ENCODE peak calls at places on chromosomes 13 and 19, in seven cellular contexts. P, C, T, R, F, U and Z are unnamed samples.

GRCh38 chr19:44529541-44529940 is at the start of gene CEACAM20:
- DNase-seq in P (no peak), T (no peak), C (no peak), F (no peak), U (no peak), R (no peak), Z (no peak)

GRCh38 chr13:79869326-79869725 is 388.4 kb downstream of the NDFIP2 start:
- DNase-seq in R (no peak), T (no peak), C (no peak), U (no peak), P (peak; percentile 46), F (no peak), Z (no peak)

GRCh38 chr13:54890976-54891375 is 1862.4 kb downstream of the OLFM4 start:
- DNase-seq in R (no peak), F (no peak), C (no peak), U (no peak), T (no peak), P (no peak), Z (no peak)

GRCh38 chr13:87123987-87124784 is 547.0 kb upstream of the SLITRK5 start:
- DNase-seq in C (no peak), U (peak; percentile 59), F (peak; percentile 86), P (peak; percentile 96), T (no peak), R (peak; percentile 99), Z (peak; percentile 96)

GRCh38 chr19:55647732-55648656 is at the start of gene CCDC106:
- DNase-seq in C (peak; percentile 57), F (no peak), P (no peak), T (peak; percentile 85), R (no peak), U (peak; percentile 90), Z (no peak)

GRCh38 chr19:14505488-14506239 is 9.7 kb upstream of the GIPC1 start:
- DNase-seq in U (peak; percentile 70), C (peak; percentile 73), T (no peak), R (peak; percentile 89), F (no peak), P (peak; percentile 90), Z (no peak)

GRCh38 chr19:44585371-44586141 is 27.8 kb upstream of the IGSF23 start:
- DNase-seq in U (no peak), T (no peak), P (peak; percentile 46), C (no peak), F (peak; percentile 1), R (peak; percentile 53), Z (no peak)

GRCh38 chr19:12789098-12789903 is 2.0 kb upstream of the JUNB start:
- DNase-seq in F (peak; percentile 13), T (no peak), C (no peak), P (no peak), R (peak; percentile 63), U (peak; percentile 72), Z (no peak)

GRCh38 chr13:71148391-71148790 is 718.6 kb downstream of the DACH1 start:
- DNase-seq in C (no peak), P (no peak), F (no peak), U (peak; percentile 72), T (no peak), R (no peak), Z (no peak)

GRCh38 chr13:40668335-40668734 is 1.9 kb upstream of the FOXO1 start:
- DNase-seq in U (peak; percentile 58), T (no peak), C (peak; percentile 22), F (no peak), P (no peak), R (no peak), Z (no peak)

GRCh38 chr13:26787961-26788360 is 27.4 kb upstream of the GPR12 start:
- DNase-seq in C (no peak), R (no peak), P (no peak), T (no peak), F (no peak), U (no peak), Z (no peak)

GRCh38 chr19:5152013-5152763 is 183.3 kb downstream of the KDM4B start:
- DNase-seq in P (no peak), T (no peak), C (no peak), R (no peak), U (no peak), F (no peak), Z (no peak)

GRCh38 chr13:113545455-113545930 is 39.1 kb upstream of the TFDP1 start:
- DNase-seq in F (no peak), U (no peak), P (no peak), R (no peak), C (no peak), T (no peak), Z (no peak)

GRCh38 chr19:4012092-4012974 is 4.8 kb downstream of the PIAS4 start:
- DNase-seq in C (no peak), R (no peak), U (no peak), T (no peak), P (no peak), F (no peak), Z (no peak)

GRCh38 chr19:34336781-34337271 is 28.2 kb upstream of the GPI start:
- DNase-seq in P (peak; percentile 37), U (peak; percentile 56), C (peak; percentile 49), T (no peak), F (no peak), R (peak; percentile 52), Z (no peak)

GRCh38 chr13:29550589-29550988 is 44.9 kb downstream of the SLC7A1 start:
- DNase-seq in T (no peak), U (no peak), R (no peak), F (no peak), C (no peak), P (no peak), Z (no peak)

GRCh38 chr19:6038634-6039405 is 60.9 kb upstream of the RANBP3 start:
- DNase-seq in C (no peak), F (no peak), R (no peak), T (no peak), P (peak; percentile 81), U (no peak), Z (no peak)

GRCh38 chr13:26558074-26558805 is 757 bp downstream of the WASF3 start:
- DNase-seq in T (peak; percentile 9), R (peak; percentile 20), F (no peak), U (peak; percentile 70), P (no peak), C (no peak), Z (no peak)

GRCh38 chr19:49114630-49115363 is 627 bp downstream of the LIN7B start:
- DNase-seq in U (peak; percentile 93), R (no peak), C (peak; percentile 66), T (peak; percentile 62), F (no peak), P (no peak), Z (no peak)

GRCh38 chr19:17394891-17395415 is 957 bp upstream of the CCDC194 start:
- DNase-seq in P (peak; percentile 29), T (no peak), U (peak; percentile 72), C (peak; percentile 76), R (peak; percentile 71), F (peak; percentile 66), Z (no peak)

GRCh38 chr13:100269837-100270236 is 180.9 kb downstream of the PCCA start:
- DNase-seq in T (peak; percentile 64), U (no peak), P (peak; percentile 51), R (peak; percentile 75), F (no peak), C (no peak), Z (no peak)

GRCh38 chr13:25819856-25820530 is 231.8 kb downstream of the SHISA2 start:
- DNase-seq in F (no peak), T (no peak), C (no peak), R (no peak), U (no peak), P (no peak), Z (no peak)

GRCh38 chr19:11767633-11768133 is 883 bp downstream of the ZNF441 start:
- DNase-seq in C (peak; percentile 21), P (peak; percentile 10), T (peak; percentile 39), U (peak; percentile 43), R (peak; percentile 14), F (no peak), Z (no peak)

GRCh38 chr13:39148513-39148961 is 110.3 kb downstream of the NHLRC3 start:
- DNase-seq in P (peak; percentile 94), F (no peak), T (no peak), C (no peak), R (peak; percentile 94), U (peak; percentile 25), Z (no peak)

GRCh38 chr19:54882758-54883157 is 8.7 kb downstream of the FCAR start:
- DNase-seq in U (no peak), T (no peak), F (no peak), R (no peak), C (no peak), P (no peak), Z (no peak)

GRCh38 chr19:2394054-2394668 is 33.2 kb downstream of the TIMM13 start:
- DNase-seq in T (peak; percentile 11), C (no peak), R (no peak), P (no peak), F (peak; percentile 75), U (no peak), Z (peak; percentile 67)